ENCODE peak calls at places on chromosomes 16 and 17, in eight cellular contexts. R, V, H, O, S, P, L and B are unnamed samples.

GRCh38 chr17:76131692-76132573 is 9.1 kb downstream of the FOXJ1 start:
- DNase-seq in R (no peak), V (no peak), H (no peak), O (peak; percentile 52), S (no peak), P (no peak), L (no peak), B (no peak)

GRCh38 chr17:6231886-6232767 is 161.9 kb downstream of the WSCD1 start:
- DNase-seq in R (no peak), V (no peak), H (no peak), O (no peak), S (no peak), P (no peak), L (no peak), B (no peak)

GRCh38 chr17:2017274-2017941 is 7.7 kb downstream of the RTN4RL1 start:
- DNase-seq in R (no peak), V (no peak), H (no peak), O (peak; percentile 28), S (no peak), P (no peak), L (no peak), B (no peak)

GRCh38 chr17:61366715-61367413 is 32.8 kb upstream of the TBX2 start:
- DNase-seq in R (peak; percentile 20), V (no peak), H (no peak), O (no peak), S (no peak), P (peak; percentile 69), L (no peak), B (no peak)

GRCh38 chr17:39870776-39871175 is 2.8 kb downstream of the ZPBP2 start:
- DNase-seq in R (no peak), V (no peak), H (no peak), O (no peak), S (no peak), P (no peak), L (no peak), B (no peak)

GRCh38 chr16:67164599-67165061 is at the start of gene HSF4:
- DNase-seq in R (peak; percentile 59), V (no peak), H (peak; percentile 82), O (no peak), S (no peak), P (no peak), L (no peak), B (peak; percentile 61)

GRCh38 chr16:1862394-1862793 is 9.6 kb downstream of the MEIOB start:
- DNase-seq in R (no peak), V (no peak), H (no peak), O (no peak), S (no peak), P (no peak), L (no peak), B (no peak)

GRCh38 chr16:65044861-65045260 is 77.0 kb downstream of the CDH11 start:
- DNase-seq in R (no peak), V (peak; percentile 81), H (no peak), O (no peak), S (no peak), P (no peak), L (no peak), B (no peak)

GRCh38 chr17:73232587-73233373 is 28.9 kb downstream of the CPSF4L start:
- DNase-seq in R (peak; percentile 67), V (peak; percentile 14), H (peak; percentile 66), O (no peak), S (no peak), P (no peak), L (peak; percentile 2), B (no peak)

DNA sequence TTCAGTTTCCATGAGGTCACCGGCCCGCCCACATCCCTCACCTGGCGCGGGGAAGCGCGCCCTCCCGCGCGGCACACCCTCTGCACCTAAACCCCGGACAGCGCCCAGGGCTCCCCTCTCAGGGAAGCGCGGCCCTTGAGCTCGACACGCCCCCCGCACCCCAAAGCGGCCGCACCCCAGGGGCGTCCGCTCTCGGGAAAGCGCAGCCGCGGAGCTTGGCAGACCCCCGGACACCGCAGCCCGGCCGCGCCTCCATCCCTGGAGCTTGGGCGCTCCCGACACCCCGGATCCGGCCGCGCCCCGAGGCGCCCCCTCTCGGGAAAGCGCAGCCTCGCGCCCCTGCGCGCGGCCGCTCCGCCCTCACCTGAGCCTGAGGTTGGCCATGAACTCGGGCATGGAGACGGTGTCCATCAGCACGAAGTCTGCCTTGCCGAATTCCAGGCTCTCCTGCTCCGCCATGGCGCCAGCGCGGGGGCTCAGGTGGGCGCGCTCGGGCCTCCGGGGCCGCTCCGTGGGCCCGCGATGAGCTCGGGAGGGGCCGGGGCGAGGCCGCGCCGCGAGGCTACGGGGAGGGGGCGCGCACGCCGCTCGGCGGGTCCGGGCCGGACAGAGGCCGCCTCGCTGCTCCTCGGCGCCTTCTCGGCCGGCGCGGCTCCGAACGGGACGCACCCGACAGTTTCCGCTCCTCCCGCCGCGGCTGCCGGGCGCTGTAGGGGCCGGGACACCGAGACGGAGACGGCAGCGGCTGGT is at the start of gene MYO1D:
- DNase-seq in R (peak; percentile 88), V (no peak), H (peak; percentile 70), O (peak; percentile 62), S (no peak), P (peak; percentile 29), L (peak; percentile 41), B (peak; percentile 70)
- H3K27ac ChIP-seq in R (peak within 1 kb of the TSS; percentile 99), V (peak within 1 kb of the TSS; percentile 34), H (peak within 1 kb of the TSS; percentile 96), O (peak within 1 kb of the TSS; percentile 45), S (peak within 1 kb of the TSS; percentile 66), P (peak within 1 kb of the TSS; percentile 85), L (peak within 1 kb of the TSS; percentile 33), B (peak within 1 kb of the TSS; percentile 92)

GRCh38 chr17:4657678-4658077 is 16.2 kb upstream of the ALOX15 start:
- DNase-seq in R (no peak), V (peak; percentile 34), H (no peak), O (no peak), S (no peak), P (no peak), L (no peak), B (no peak)
- TF ChIP-seq CTCF in R (no peak), V (no peak), H (no peak), O (no peak), S (no peak), P (no peak), L (no peak), B (no peak)

DNA sequence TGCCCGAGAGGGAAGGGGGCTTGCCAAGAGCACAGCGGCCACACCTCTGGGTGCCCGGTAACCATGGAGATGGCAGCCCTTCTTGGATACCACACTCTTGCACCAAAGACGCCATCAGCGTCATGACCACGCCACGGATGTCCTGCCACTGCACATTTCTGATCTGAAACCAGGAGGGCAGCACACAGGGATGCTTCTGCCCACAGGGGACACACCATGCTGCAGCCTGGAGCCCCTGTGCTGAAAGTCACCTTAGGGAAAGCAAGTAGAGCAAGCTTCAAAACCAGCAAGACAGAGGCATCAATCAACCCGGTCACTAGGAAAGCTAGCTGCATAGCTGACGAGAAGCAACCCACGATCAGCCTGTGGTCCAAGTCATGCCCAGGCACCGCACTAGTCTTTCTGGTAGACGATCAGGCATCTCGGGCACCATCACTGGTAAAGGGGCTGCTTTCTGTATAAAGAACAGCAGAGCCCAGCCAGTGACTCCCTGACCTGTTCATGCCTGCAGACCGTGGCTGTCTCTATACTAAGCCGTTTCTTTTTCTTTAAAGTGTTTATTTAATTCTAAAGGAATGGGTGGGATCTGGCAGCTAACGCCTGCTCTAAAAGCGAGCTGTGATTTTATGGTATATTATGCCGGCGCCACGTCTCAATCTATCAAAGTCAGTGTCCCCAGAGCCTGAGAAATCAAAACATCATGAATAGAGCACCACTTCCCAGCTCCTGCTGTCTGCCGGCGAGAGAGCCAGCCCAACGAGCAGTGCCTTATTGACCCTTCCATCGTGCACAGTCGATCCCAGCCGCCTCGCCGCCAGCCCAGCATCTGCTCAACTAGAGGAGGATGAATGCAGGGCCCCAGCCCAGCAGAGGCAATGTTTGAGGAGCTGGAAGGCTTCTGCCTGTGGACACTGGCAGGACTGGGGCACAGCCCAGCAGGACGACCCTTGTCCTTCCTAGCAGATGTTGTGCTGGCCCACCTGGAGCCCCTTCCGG is 244.7 kb downstream of the RBFOX3 start:
- DNase-seq in R (no peak), V (no peak), H (no peak), O (no peak), S (no peak), P (no peak), L (no peak), B (no peak)
- H3K27me3 ChIP-seq in R (peaks cover 34% of the 10 kb centered on the region), V (no peaks in the 10 kb centered on the region), H (no peaks in the 10 kb centered on the region), O (peaks cover 88% of the 10 kb centered on the region), S (peaks cover 54% of the 10 kb centered on the region), P (peaks cover 9% of the 10 kb centered on the region), L (no peaks in the 10 kb centered on the region), B (peaks cover 10% of the 10 kb centered on the region)

GRCh38 chr16:55496509-55497145 is 12.2 kb upstream of the LPCAT2 start:
- DNase-seq in R (no peak), V (no peak), H (peak; percentile 33), O (no peak), S (no peak), P (no peak), L (no peak), B (peak; percentile 24)
- H3K27ac ChIP-seq in R (no peak overlapping the region), V (no peak overlapping the region), H (no peak overlapping the region), O (no peak overlapping the region), S (no peak overlapping the region), P (no peak overlapping the region), L (no peak overlapping the region), B (no peak overlapping the region)

GRCh38 chr17:21288581-21289017 is 4.1 kb downstream of the MAP2K3 start:
- DNase-seq in R (no peak), V (no peak), H (peak; percentile 71), O (no peak), S (no peak), P (no peak), L (no peak), B (no peak)

GRCh38 chr17:21291357-21291756 is 6.8 kb downstream of the MAP2K3 start:
- DNase-seq in R (no peak), V (no peak), H (no peak), O (no peak), S (no peak), P (no peak), L (no peak), B (no peak)

GRCh38 chr17:21291862-21292261 is 7.4 kb downstream of the MAP2K3 start:
- DNase-seq in R (no peak), V (no peak), H (no peak), O (no peak), S (no peak), P (no peak), L (no peak), B (no peak)

GRCh38 chr17:21289175-21289901 is 4.8 kb downstream of the MAP2K3 start:
- DNase-seq in R (no peak), V (no peak), H (peak; percentile 64), O (no peak), S (no peak), P (no peak), L (no peak), B (no peak)

GRCh38 chr17:21289902-21290571 is 5.5 kb downstream of the MAP2K3 start:
- DNase-seq in R (no peak), V (no peak), H (peak; percentile 63), O (no peak), S (no peak), P (peak; percentile 85), L (no peak), B (no peak)
- TF ChIP-seq CTCF in R (no peak), V (no peak), H (no peak), O (no peak), S (no peak), P (peak; percentile 11), L (no peak), B (no peak)